ENCODE peak calls at places on chromosomes 3 and 15, in six cellular contexts. D is fibroblast of mammary gland; F is cardiac fibroblast; R is GM23248; J is cardiac muscle cell; W is CD4-positive, alpha-beta memory T cell. G is an unnamed sample.

GRCh38 chr15:75578206-75578947 is 738 bp downstream of the PTPN9 start:
- DNase-seq in D (no peak), F (no peak), R (peak), J (peak), W (peak), G (peak)

GRCh38 chr3:8223766-8224165 is 277.9 kb upstream of the LMCD1 start:
- DNase-seq in D (peak), F (peak), R (peak), J (peak), W (no peak), G (no peak)

GRCh38 chr3:169118666-169119370 is 544.7 kb downstream of the MECOM start:
- DNase-seq in D (peak), F (no peak), R (peak), J (no peak), W (no peak), G (no peak)

GRCh38 chr15:71411538-71412482 is 296.5 kb downstream of the THSD4 start:
- DNase-seq in D (no peak), F (no peak), R (no peak), J (peak), W (no peak), G (no peak)

GRCh38 chr3:185960518-185961288 is 22.9 kb upstream of the TRA2B start:
- DNase-seq in D (no peak), F (no peak), R (peak), J (no peak), W (no peak), G (no peak)

GRCh38 chr15:80635953-80636352 is 59.2 kb upstream of the ABHD17C start:
- DNase-seq in D (no peak), F (no peak), R (no peak), J (no peak), W (no peak), G (no peak)

GRCh38 chr3:170429050-170429449 is 10.4 kb downstream of the CLDN11 start:
- DNase-seq in D (no peak), F (peak), R (peak), J (no peak), W (no peak), G (no peak)

GRCh38 chr15:67761343-67761742 is 64.0 kb upstream of the SKOR1 start:
- DNase-seq in D (no peak), F (no peak), R (no peak), J (no peak), W (no peak), G (no peak)

GRCh38 chr15:36106640-36107335 is 472.6 kb upstream of the CDIN1 start:
- DNase-seq in D (no peak), F (peak), R (peak), J (peak), W (no peak), G (no peak)

GRCh38 chr3:46496745-46497555 is 826 bp upstream of the RTP3 start:
- DNase-seq in D (no peak), F (peak), R (peak), J (peak), W (peak), G (no peak)

GRCh38 chr3:62982795-62983455 is 107.7 kb upstream of the CADPS start:
- DNase-seq in D (no peak), F (no peak), R (no peak), J (no peak), W (no peak), G (no peak)

GRCh38 chr3:46677096-46677702 is 16.3 kb downstream of the ALS2CL start:
- DNase-seq in D (peak), F (no peak), R (peak), J (no peak), W (no peak), G (no peak)

GRCh38 chr15:51398676-51399075 is 57.2 kb downstream of the GLDN start:
- DNase-seq in D (no peak), F (no peak), R (no peak), J (no peak), W (no peak), G (no peak)

GRCh38 chr3:108329947-108330346 is 33.6 kb downstream of the HHLA2 start:
- DNase-seq in D (no peak), F (no peak), R (no peak), J (no peak), W (no peak), G (no peak)

GRCh38 chr3:6809349-6809748 is 51.6 kb upstream of the GRM7 start:
- DNase-seq in D (no peak), F (no peak), R (no peak), J (no peak), W (no peak), G (no peak)
- H3K4me3 ChIP-seq in D (no peak), F (no peak), R (no peak), J (no peak), W (no peak), G (no peak)

DNA sequence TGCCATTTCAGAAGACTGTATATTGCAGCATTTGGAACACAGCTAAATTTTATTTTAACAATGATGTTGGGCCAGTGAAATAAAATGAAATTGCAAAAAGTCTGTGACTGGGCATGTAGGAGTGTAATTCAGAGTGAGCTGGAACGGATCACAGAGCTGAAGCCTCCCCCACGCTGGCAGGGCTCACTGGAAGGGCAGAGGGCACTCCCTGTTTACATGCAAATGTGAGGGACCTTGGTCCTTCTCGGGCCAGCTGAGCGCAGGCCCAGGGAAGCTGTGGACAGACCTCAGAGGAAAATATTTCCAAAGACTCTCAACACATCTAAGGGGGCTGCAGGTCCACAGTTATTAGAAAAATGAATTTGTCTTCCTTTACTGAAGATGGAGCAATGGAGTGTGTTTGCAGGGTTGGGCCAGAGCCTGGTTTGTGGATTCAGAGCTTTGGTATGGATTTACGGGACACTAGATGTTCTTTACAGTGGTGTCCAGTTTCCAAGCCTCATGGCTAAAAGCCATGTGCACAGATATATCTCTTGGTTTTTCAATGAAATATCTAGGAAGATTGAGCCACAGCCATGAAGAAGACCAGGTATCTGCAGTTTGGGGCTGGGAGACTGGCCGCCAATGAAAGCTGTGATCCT is 32.0 kb downstream of the TRPM1 start:
- DNase-seq in D (peak), F (no peak), R (peak), J (no peak), W (no peak), G (no peak)
- H3K4me3 ChIP-seq in D (no peak), F (no peak), R (no peak), J (no peak), W (no peak), G (no peak)

GRCh38 chr15:42034628-42035177 is 13.9 kb upstream of the PLA2G4E start:
- DNase-seq in D (no peak), F (no peak), R (no peak), J (no peak), W (no peak), G (no peak)

GRCh38 chr15:42032376-42033213 is 11.8 kb upstream of the PLA2G4E start:
- DNase-seq in D (no peak), F (no peak), R (no peak), J (no peak), W (no peak), G (no peak)

GRCh38 chr15:42035362-42035761 is 14.5 kb upstream of the PLA2G4E start:
- DNase-seq in D (peak), F (peak), R (peak), J (no peak), W (no peak), G (no peak)

GRCh38 chr15:42031211-42031915 is 10.5 kb upstream of the PLA2G4E start:
- DNase-seq in D (no peak), F (no peak), R (no peak), J (no peak), W (no peak), G (no peak)

DNA sequence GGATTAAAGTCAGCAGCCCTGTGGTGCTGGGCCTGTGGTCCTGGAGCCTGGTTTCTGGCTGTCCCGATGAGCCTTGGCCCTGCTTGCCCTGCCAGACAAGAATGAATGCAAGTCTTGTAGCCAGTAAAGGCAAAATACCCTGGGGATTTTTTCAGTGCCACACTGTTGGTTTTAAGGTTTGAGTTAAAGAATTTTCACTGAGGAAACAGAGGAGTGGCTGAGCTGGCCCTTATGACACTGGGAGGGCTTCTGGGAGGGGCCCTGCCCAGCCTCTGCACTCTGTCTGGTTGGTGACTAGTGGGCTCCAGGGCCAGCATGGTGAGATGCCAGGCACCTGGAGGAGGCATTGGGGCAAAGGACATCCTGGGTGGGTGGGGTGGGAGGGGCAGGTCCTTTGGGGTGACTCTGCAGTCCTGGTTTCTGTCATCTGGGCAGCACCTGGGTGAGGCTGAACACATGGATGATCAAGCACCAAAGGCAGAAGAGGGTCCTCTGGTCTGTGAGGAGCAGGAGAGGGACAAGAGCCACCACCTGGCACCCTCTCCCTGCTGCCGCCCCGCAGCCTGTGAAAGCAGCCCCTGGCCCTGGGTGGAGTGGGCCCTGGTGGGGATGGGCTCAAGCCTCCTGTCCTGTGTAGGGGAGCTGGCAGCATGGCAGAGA is 12.5 kb upstream of the PLA2G4E start:
- DNase-seq in D (no peak), F (no peak), R (no peak), J (no peak), W (no peak), G (no peak)
- H3K4me3 ChIP-seq in D (no peak), F (no peak), R (no peak), J (no peak), W (no peak), G (no peak)

GRCh38 chr3:144350125-144350524 is 378.5 kb downstream of the DIPK2A start:
- DNase-seq in D (no peak), F (no peak), R (no peak), J (no peak), W (no peak), G (no peak)

GRCh38 chr3:144343777-144344176 is 372.2 kb downstream of the DIPK2A start:
- DNase-seq in D (no peak), F (no peak), R (no peak), J (no peak), W (no peak), G (no peak)

GRCh38 chr3:144341461-144341860 is 369.8 kb downstream of the DIPK2A start:
- DNase-seq in D (no peak), F (no peak), R (no peak), J (peak), W (no peak), G (no peak)

GRCh38 chr3:144343343-144343742 is 371.7 kb downstream of the DIPK2A start:
- DNase-seq in D (no peak), F (no peak), R (no peak), J (no peak), W (no peak), G (no peak)

GRCh38 chr3:144344925-144345548 is 373.4 kb downstream of the DIPK2A start:
- DNase-seq in D (no peak), F (no peak), R (no peak), J (no peak), W (no peak), G (no peak)
- H3K4me3 ChIP-seq in D (no peak), F (no peak), R (no peak), J (no peak), W (no peak), G (no peak)

DNA sequence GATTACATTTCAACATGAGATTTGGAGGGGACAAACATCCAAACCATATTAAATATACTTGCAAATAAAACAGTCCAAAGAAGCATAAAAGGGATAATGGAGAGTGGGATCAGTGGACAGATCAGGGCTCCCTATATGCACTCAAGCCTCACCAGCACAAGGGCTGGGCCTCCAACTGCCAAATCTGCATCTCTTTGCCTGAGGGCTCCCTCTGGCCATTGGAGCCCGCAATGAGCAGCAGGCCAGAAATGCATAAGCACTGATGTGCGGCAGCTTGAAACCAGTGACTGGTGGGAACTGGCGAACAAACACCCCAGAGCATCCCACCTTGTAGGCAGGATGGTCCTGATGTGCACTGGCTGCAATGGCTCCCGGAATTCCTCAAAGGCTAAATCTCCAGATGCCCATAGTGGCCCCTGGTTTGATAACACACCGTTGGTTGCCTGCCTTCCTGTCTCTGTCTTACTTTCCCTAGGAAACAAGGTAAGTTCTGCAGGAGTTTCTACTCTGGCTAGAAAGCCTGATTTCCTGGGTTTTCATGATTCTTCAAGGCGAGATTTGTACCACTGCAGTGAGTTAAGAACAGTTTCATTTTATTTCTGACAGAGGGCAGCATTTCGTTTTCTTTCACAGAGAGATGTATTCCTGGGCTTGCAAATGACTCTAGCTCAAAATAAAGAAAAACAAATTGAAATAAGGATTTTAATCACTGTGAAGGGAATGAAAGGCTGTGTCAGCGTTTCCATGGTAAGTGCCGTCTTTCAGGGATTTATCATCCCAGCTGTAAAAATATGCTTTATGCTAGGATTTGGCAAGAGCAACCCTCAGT is 56.0 kb upstream of the POMGNT2 start:
- DNase-seq in D (peak), F (peak), R (peak), J (peak), W (peak), G (no peak)
- H3K4me3 ChIP-seq in D (no peak), F (no peak), R (no peak), J (no peak), W (no peak), G (no peak)

GRCh38 chr3:35664460-35664919 is 25.2 kb downstream of the ARPP21 start:
- DNase-seq in D (peak), F (peak), R (peak), J (peak), W (no peak), G (peak)
- H3K4me3 ChIP-seq in D (no peak), F (peak), R (no peak), J (no peak), W (no peak), G (no peak)